ENCODE peak calls at places on chromosomes 16 and 17, in ten cellular contexts. G is aorta; W is neural progenitor cell; Q is tibial artery; B is right lobe of liver; T is CD8-positive, alpha-beta memory T cell; O is endodermal cell; K is heart left ventricle; N is mammary epithelial cell; V is heart right ventricle. I is an unnamed sample. For H3K4me1, the result is how much of the 10 kb centered on the place peaks cover.

GRCh38 chr16:4500283-4500682 is 24.1 kb downstream of the HMOX2 start:
- DNase-seq in O (no peak), N (peak), G (peak), Q (no peak), K (no peak), T (no peak), V (no peak), W (no peak), B (no peak), I (no peak)

GRCh38 chr16:82329504-82330192 is 159.6 kb upstream of the MPHOSPH6 start:
- DNase-seq in B (peak), V (no peak), Q (no peak), T (no peak), W (peak), K (no peak), O (peak), N (no peak), G (no peak), I (no peak)

GRCh38 chr17:35944151-35944550 is 638 bp upstream of the LYZL6 start:
- DNase-seq in V (no peak), Q (no peak), G (no peak), T (no peak), K (no peak), B (no peak), O (no peak), N (no peak), W (no peak), I (no peak)

GRCh38 chr17:16417896-16418683 is 2.7 kb downstream of the TRPV2 start:
- DNase-seq in G (no peak), O (peak), V (no peak), K (no peak), Q (no peak), N (no peak), B (no peak), T (no peak), W (no peak), I (no peak)

GRCh38 chr16:12420661-12421209 is 383.0 kb downstream of the CPPED1 start:
- DNase-seq in B (no peak), O (no peak), Q (no peak), W (no peak), V (no peak), N (peak), T (no peak), G (no peak), K (no peak), I (no peak)

GRCh38 chr17:74467221-74467951 is 952 bp downstream of the CD300A start:
- DNase-seq in G (peak), W (peak), T (no peak), Q (no peak), V (no peak), K (no peak), B (no peak), O (no peak), N (no peak), I (peak)

GRCh38 chr17:3715296-3715695 is 8.4 kb upstream of the HASPIN start:
- DNase-seq in O (no peak), B (no peak), G (no peak), V (no peak), K (no peak), Q (no peak), N (no peak), T (no peak), W (no peak), I (no peak)

GRCh38 chr17:74037320-74037719 is 166.2 kb upstream of the RPL38 start:
- DNase-seq in K (no peak), Q (no peak), W (peak), V (peak), G (no peak), N (peak), B (no peak), T (no peak), O (peak), I (no peak)

GRCh38 chr16:77723108-77723514 is 797 bp downstream of the NUDT7 start:
- DNase-seq in V (peak), N (peak), B (peak), T (peak), Q (peak), O (no peak), G (peak), K (peak), W (no peak), I (peak)

GRCh38 chr17:18031955-18032354 is 7.0 kb downstream of the ATPAF2 start:
- DNase-seq in W (no peak), V (no peak), O (no peak), Q (peak), B (no peak), G (no peak), N (no peak), T (no peak), K (no peak), I (no peak)

GRCh38 chr16:49354101-49354500 is 19.5 kb upstream of the C16orf78 start:
- DNase-seq in N (no peak), T (no peak), G (no peak), K (no peak), B (no peak), Q (no peak), W (no peak), V (no peak), O (no peak), I (no peak)

GRCh38 chr16:48619547-48619946 is 9.6 kb upstream of the N4BP1 start:
- DNase-seq in G (no peak), T (no peak), W (no peak), V (no peak), B (no peak), Q (no peak), O (no peak), K (no peak), N (no peak), I (no peak)

GRCh38 chr17:58043221-58044181 is 36.5 kb upstream of the SRSF1 start:
- DNase-seq in B (no peak), V (no peak), K (no peak), T (no peak), W (no peak), N (no peak), Q (no peak), O (no peak), G (no peak), I (no peak)

GRCh38 chr16:10731790-10732189 is 11.9 kb upstream of the NUBP1 start:
- DNase-seq in N (no peak), T (no peak), V (no peak), K (no peak), Q (no peak), W (no peak), G (no peak), O (no peak), B (no peak), I (no peak)

GRCh38 chr16:54015147-54015546 is 271.4 kb downstream of the IRX3 start:
- DNase-seq in O (no peak), T (no peak), K (no peak), V (no peak), G (no peak), N (no peak), B (no peak), Q (no peak), W (no peak), I (no peak)

GRCh38 chr17:69452664-69453260 is 38.3 kb downstream of the MAP2K6 start:
- DNase-seq in T (no peak), Q (no peak), K (no peak), N (no peak), B (no peak), O (peak), G (no peak), W (no peak), V (no peak), I (no peak)

GRCh38 chr16:81478876-81479496 is 34.4 kb downstream of the CMIP start:
- DNase-seq in Q (no peak), O (no peak), V (peak), G (peak), T (no peak), K (peak), B (no peak), N (no peak), W (no peak), I (no peak)

GRCh38 chr17:56908061-56908542 is 5.7 kb downstream of the TRIM25 start:
- DNase-seq in K (peak), V (peak), B (peak), Q (peak), O (no peak), T (no peak), G (peak), N (no peak), W (no peak), I (peak)

GRCh38 chr17:45230410-45230786 is 8.7 kb downstream of the FMNL1 start:
- DNase-seq in K (no peak), N (no peak), W (no peak), T (no peak), V (no peak), B (no peak), O (no peak), G (no peak), Q (no peak), I (no peak)

GRCh38 chr17:45229681-45230409 is 8.2 kb downstream of the FMNL1 start:
- DNase-seq in B (no peak), T (no peak), K (no peak), O (peak), W (no peak), G (no peak), Q (no peak), V (no peak), N (no peak), I (no peak)

GRCh38 chr17:45227631-45228120 is 6.0 kb downstream of the FMNL1 start:
- DNase-seq in B (no peak), W (no peak), V (no peak), G (no peak), T (no peak), O (no peak), N (no peak), Q (no peak), K (no peak), I (peak)

GRCh38 chr17:45228121-45228941 is 6.6 kb downstream of the FMNL1 start:
- DNase-seq in T (no peak), K (no peak), Q (no peak), O (peak), N (no peak), W (no peak), B (peak), G (no peak), V (no peak), I (no peak)

GRCh38 chr17:45228985-45229517 is 7.4 kb downstream of the FMNL1 start:
- DNase-seq in O (peak), Q (peak), N (peak), T (peak), B (peak), W (peak), K (peak), G (peak), V (peak), I (peak)
- H3K4me1 ChIP-seq in O (under half), Q (under half), N (half or more), T (half or more), B (under half), W (under half), K (under half), G (under half), V (half or more), I (under half)

GRCh38 chr17:64254755-64255154 is 8.3 kb downstream of the TEX2 start:
- DNase-seq in W (no peak), T (no peak), N (peak), G (no peak), K (no peak), V (no peak), O (no peak), Q (no peak), B (no peak), I (no peak)

GRCh38 chr17:64252831-64253230 is 10.2 kb downstream of the TEX2 start:
- DNase-seq in N (peak), V (no peak), W (no peak), T (no peak), K (no peak), O (no peak), Q (no peak), B (no peak), G (no peak), I (no peak)

GRCh38 chr17:64255764-64256163 is 7.3 kb downstream of the TEX2 start:
- DNase-seq in Q (no peak), N (no peak), W (no peak), K (no peak), O (no peak), G (no peak), T (no peak), V (no peak), B (no peak), I (no peak)

GRCh38 chr17:64250211-64250835 is 12.7 kb downstream of the TEX2 start:
- DNase-seq in G (no peak), Q (no peak), V (no peak), K (no peak), W (no peak), T (no peak), O (peak), N (peak), B (no peak), I (no peak)

DNA sequence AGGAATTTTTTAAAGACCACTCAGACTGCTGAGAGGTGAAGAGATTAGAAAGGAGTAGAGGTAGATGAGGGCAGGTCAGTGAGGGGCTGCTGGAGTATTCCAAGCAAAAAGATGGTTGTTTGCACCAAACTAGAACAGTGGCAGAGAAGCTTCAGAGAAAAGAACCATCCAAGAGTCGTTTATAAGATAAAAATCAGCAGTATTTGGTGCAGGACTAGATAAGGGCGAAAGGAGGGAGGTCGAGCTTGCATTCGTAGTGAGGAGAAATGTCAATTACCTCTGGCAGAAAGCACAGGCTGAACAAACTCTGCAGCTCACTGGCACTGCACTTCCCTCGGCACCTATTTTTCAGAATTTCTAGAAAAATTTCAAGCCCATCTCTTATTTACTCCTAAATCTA is 9.6 kb downstream of the TEX2 start:
- DNase-seq in G (no peak), V (no peak), W (no peak), Q (no peak), B (no peak), N (no peak), K (no peak), T (no peak), O (no peak), I (no peak)
- H3K4me1 ChIP-seq in G (under half), V (under half), W (under half), Q (under half), B (under half), N (half or more), K (under half), T (under half), O (under half), I (under half)

GRCh38 chr17:45310380-45311324 is 6.2 kb downstream of the MAP3K14 start:
- DNase-seq in N (no peak), G (peak), Q (no peak), O (no peak), V (no peak), B (peak), K (no peak), W (no peak), T (no peak), I (no peak)
- H3K4me1 ChIP-seq in N (half or more), G (under half), Q (under half), O (under half), V (half or more), B (under half), K (half or more), W (under half), T (half or more), I (half or more)

DNA sequence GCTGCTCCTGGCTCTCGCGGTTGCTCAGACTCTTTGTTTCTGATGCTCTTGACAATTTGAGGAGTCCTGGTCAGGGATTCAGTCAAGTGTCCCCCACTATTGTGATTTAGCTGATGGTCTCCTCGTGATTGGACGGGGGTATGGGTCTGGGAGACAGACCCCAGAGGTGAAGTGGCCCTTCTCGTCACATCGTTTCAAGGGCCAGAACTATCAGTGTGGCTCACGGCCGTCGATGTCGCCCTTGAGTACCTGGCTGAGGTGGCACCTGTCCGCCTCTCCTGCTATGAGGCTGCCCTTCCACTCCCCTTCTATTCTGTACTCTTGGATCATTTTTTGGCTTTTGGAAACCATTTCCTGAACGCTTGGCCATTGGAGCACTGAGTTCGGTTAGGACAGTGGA is 7.4 kb upstream of the MEAK7 start:
- DNase-seq in G (peak), V (no peak), B (no peak), N (no peak), W (no peak), Q (peak), K (no peak), T (no peak), O (no peak), I (no peak)
- H3K4me1 ChIP-seq in G (under half), V (under half), B (under half), N (under half), W (under half), Q (under half), K (under half), T (half or more), O (under half), I (under half)

GRCh38 chr16:66508914-66509496 is 40.9 kb downstream of the TK2 start:
- DNase-seq in K (peak), B (peak), V (no peak), T (no peak), W (no peak), N (no peak), O (no peak), Q (peak), G (no peak), I (no peak)
- H3K4me1 ChIP-seq in K (under half), B (under half), V (under half), T (under half), W (under half), N (half or more), O (under half), Q (under half), G (under half), I (half or more)

GRCh38 chr16:68313116-68313515 is 2.3 kb downstream of the PRMT7 start:
- DNase-seq in B (no peak), T (no peak), Q (no peak), G (no peak), V (no peak), K (no peak), W (no peak), N (no peak), O (no peak), I (no peak)
- H3K4me1 ChIP-seq in B (under half), T (under half), Q (under half), G (under half), V (under half), K (under half), W (under half), N (under half), O (under half), I (under half)

GRCh38 chr17:40442392-40443195 is 656 bp upstream of the IGFBP4 start:
- DNase-seq in K (peak), V (peak), W (no peak), B (peak), G (peak), Q (peak), T (no peak), O (no peak), N (no peak), I (no peak)
- H3K4me1 ChIP-seq in K (under half), V (under half), W (under half), B (under half), G (under half), Q (under half), T (under half), O (under half), N (under half), I (under half)

DNA sequence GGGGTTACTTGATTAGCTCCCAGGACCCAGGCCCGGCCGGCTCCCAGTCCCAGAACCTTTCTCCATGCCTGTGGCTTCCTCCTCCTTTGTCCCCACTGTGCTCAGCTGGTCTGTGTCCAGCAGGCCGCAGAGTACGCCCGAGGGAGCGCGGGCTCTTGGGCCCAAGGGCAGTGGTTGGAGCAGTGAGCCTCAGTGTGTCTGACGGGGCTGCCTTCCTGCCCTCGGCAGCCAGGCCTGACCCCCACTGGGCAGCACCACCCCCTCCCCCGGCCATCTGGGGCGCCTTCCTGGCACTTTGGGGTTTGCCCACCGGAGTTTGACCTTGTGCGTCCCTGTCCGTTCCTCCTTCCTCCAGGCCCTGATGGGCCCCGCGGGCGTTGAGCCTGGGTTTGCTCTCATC is 62.4 kb upstream of the PVALEF start:
- DNase-seq in B (no peak), G (no peak), W (no peak), Q (no peak), T (no peak), N (no peak), K (no peak), O (no peak), V (no peak), I (no peak)
- H3K4me1 ChIP-seq in B (under half), G (under half), W (under half), Q (under half), T (under half), N (under half), K (under half), O (under half), V (under half), I (under half)